ENCODE peak calls at places on chromosomes 6 and 20, in four cellular contexts. P is CD4-positive, alpha-beta T cell; Z is GM12865; G is RWPE1. A is an unnamed sample.

GRCh38 chr20:62494537-62494936 is 18.7 kb upstream of the GATA5 start:
- DNase-seq in P (no peak), Z (peak; percentile 33), G (no peak), A (no peak)

GRCh38 chr6:131107166-131107565 is 28.1 kb upstream of the AKAP7 start:
- DNase-seq in P (no peak), Z (no peak), G (no peak), A (no peak)

GRCh38 chr20:22796465-22797077 is 212.2 kb upstream of the FOXA2 start:
- DNase-seq in P (no peak), Z (no peak), G (no peak), A (no peak)

GRCh38 chr20:53660947-53661381 is 67.3 kb upstream of the ZNF217 start:
- DNase-seq in P (no peak), Z (peak; percentile 85), G (no peak), A (no peak)

GRCh38 chr20:41170386-41171105 is 33.2 kb downstream of the PLCG1 start:
- DNase-seq in P (no peak), Z (no peak), G (no peak), A (no peak)

GRCh38 chr6:27096834-27097511 is 150.5 kb upstream of the PRSS16 start:
- DNase-seq in P (no peak), Z (peak; percentile 24), G (peak; percentile 59), A (no peak)

GRCh38 chr6:71887006-71887743 is 825 bp downstream of the RIMS1 start:
- DNase-seq in P (no peak), Z (no peak), G (no peak), A (no peak)

GRCh38 chr6:43021270-43022047 is at the start of gene RRP36:
- DNase-seq in P (peak; percentile 57), Z (peak; percentile 77), G (peak; percentile 84), A (peak; percentile 47)

GRCh38 chr6:51350308-51350904 is 531.7 kb downstream of the TFAP2B start:
- DNase-seq in P (no peak), Z (peak; percentile 5), G (peak; percentile 10), A (no peak)

GRCh38 chr6:117840541-117840983 is 66.5 kb upstream of the SLC35F1 start:
- DNase-seq in P (no peak), Z (peak; percentile 54), G (peak; percentile 13), A (no peak)

GRCh38 chr20:17967595-17968365 is 814 bp downstream of the SNX5 start:
- DNase-seq in P (peak; percentile 7), Z (no peak), G (no peak), A (no peak)

GRCh38 chr6:102619585-102619984 is 1226.1 kb downstream of the GRIK2 start:
- DNase-seq in P (no peak), Z (no peak), G (peak; percentile 30), A (no peak)
- TF ChIP-seq CTCF in P (no peak), Z (peak; percentile 16), G (peak; percentile 51), A (no peak)

GRCh38 chr6:46013639-46014038 is 2.0 kb downstream of the CLIC5 start:
- DNase-seq in P (no peak), Z (no peak), G (no peak), A (no peak)

GRCh38 chr6:46014511-46015118 is 1.0 kb downstream of the CLIC5 start:
- DNase-seq in P (peak; percentile 3), Z (no peak), G (no peak), A (no peak)

GRCh38 chr6:46016063-46016608 is 476 bp upstream of the CLIC5 start:
- DNase-seq in P (no peak), Z (no peak), G (no peak), A (no peak)

GRCh38 chr6:46014054-46014453 is 1.6 kb downstream of the CLIC5 start:
- DNase-seq in P (no peak), Z (no peak), G (no peak), A (no peak)

GRCh38 chr6:46015119-46015968 is at the start of gene CLIC5:
- DNase-seq in P (peak; percentile 8), Z (no peak), G (no peak), A (no peak)
- TF ChIP-seq CTCF in P (no peak), Z (no peak), G (no peak), A (no peak)

GRCh38 chr20:44649976-44650375 is 1.5 kb downstream of the ADA start:
- DNase-seq in P (no peak), Z (no peak), G (no peak), A (no peak)

GRCh38 chr20:44646641-44647274 is 4.7 kb downstream of the ADA start:
- DNase-seq in P (no peak), Z (peak; percentile 95), G (peak; percentile 39), A (no peak)

GRCh38 chr20:44650777-44651493 is 564 bp downstream of the ADA start:
- DNase-seq in P (peak; percentile 39), Z (peak; percentile 63), G (no peak), A (peak; percentile 37)

GRCh38 chr20:44648068-44648467 is 3.4 kb downstream of the ADA start:
- DNase-seq in P (no peak), Z (no peak), G (no peak), A (no peak)

DNA sequence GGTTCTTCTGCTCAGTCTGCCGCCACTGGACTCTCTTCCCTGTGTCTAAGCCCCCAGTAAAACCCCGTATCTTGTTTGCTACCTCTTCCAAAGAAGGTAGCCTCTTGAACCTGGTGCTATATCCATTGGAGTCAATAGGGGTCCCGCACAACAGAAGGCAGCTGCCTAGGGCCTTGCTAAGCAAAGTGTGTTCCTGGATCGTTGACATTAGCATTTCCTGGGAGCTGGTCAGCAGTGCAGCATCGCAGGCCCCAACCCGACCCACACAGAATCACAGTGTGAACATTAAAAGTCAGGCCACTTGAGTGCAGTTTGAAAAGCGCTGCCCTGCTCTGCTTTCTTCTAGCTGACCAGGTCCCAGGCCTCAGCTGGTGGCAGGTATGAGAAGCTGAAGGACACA is 2.9 kb downstream of the ADA start:
- DNase-seq in P (no peak), Z (no peak), G (no peak), A (no peak)
- TF ChIP-seq CTCF in P (no peak), Z (no peak), G (no peak), A (no peak)

DNA sequence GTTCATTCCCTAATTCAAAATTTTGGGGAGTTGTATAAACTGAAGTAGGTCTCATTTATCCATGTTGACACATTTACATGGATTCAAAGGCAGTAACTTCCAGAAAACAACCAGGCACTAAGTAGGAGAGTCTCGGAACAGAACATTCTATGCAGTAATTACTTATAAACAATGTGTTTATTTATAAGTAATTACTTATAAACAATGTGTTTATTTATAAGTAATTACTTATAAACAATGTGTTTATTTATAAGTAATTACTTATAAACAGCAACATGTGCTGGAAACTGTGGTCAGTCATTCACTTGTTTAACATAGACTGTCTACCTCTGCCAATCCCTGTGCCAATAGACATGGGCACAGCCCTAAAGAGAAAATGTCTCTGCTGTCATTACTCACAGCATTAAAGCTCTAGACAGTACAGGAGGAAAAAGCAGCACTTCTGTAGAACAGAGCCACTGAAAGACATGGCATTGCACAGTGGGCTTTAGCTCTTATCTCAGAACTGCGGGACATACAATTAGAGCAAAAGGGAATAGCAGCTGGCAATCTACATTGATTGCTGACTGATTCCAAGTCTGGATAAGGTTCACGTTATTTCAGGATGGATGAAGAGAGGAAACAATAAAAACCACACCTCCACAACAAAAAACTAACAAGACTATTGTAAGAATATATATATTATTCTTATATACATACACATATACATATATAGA is 188.2 kb downstream of the WDR27 start:
- DNase-seq in P (no peak), Z (no peak), G (no peak), A (no peak)
- TF ChIP-seq CTCF in P (no peak), Z (no peak), G (no peak), A (no peak)

DNA sequence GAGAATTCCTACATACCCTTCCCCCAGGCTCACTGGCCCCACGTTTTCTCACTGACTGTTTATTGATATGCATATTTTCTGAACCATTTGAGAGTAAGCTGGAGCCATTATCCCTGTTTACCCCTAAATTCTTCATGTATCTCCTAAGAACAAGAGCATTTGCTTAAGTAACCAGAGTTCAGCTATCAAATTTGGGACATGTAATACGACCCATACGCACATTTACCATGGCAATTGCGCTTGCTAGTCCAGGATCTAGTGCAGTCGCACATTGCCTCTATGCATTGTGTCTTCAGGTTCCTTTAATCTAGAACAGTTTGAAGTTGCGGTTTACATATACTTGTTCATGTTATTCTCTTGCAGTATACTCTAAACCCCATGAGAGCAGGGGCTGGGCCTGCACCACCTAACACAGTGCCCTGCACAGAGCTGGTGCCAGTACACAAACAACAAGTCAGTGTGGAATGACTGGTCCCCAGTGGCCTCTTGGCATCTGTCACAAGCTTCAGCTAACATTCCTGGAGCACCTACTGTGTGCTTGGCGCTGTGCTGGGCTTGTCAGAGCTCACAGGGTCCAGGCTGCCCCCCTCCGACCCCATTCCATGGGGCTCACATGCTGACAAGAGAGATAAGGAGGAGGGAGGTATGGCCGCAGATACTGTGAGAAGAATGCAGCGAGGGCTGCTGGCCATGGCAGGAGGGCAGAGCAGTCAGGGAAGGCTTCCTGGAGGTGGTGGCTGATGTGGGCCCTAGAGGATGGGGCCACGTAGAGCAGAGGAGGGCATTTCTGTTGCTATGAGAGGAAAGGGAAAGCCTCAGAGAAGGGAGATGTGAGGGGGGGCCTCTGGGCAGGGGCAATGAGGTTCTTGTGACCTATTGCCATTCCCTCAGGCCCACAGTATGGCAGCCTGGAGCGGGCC is 28.1 kb downstream of the SPDEF start:
- DNase-seq in P (no peak), Z (no peak), G (no peak), A (no peak)
- TF ChIP-seq CTCF in P (no peak), Z (no peak), G (no peak), A (no peak)

DNA sequence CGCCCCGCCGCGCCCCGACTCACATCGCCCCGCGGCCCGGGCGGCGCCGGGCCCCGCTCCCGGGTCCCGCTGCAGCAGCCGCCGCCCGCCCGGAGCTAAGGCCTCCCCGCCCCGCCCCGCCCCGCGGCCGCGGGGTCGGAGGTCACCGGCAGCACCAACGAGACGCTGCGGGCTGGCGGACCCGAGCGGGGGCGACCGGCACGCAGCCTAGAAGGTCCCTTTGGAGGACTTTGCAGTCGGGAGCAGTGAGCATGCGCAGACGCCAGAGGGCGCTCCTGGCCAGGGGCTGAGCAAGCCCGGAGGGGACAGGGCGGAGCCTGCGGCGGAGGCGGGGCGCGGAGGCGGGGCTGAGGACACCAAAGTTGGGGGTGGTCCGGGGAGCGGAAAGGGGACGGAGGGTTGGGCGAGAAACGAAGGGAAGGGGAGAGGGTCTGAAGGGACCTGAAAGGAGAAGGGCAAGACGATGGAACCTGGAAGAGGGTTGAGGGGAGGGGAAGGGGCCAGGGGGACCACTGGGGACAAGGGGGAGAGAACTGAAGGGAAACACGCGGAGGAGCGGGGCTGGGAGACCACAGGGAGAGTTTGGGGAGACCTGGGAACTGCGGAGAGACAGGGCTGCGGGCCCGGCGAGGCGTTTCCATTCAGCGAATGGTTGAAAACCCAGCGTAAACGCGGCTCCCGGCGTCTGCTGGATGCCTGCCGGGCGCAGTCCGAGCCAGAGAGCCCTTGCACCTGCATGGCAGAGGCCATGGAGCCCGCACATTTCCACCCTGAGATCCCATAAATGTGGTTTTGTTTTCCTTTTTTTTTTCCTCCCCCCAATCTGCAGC is at the start of gene FRS3:
- DNase-seq in P (peak; percentile 99), Z (peak; percentile 98), G (peak; percentile 93), A (peak; percentile 99)
- TF ChIP-seq CTCF in P (peak; percentile 75), Z (peak; percentile 96), G (peak; percentile 96), A (peak; percentile 77)